ENCODE peak calls at places on chromosomes 11 and 22, in five cellular contexts. X is GM23248, Y is HCT116, A is PC-3, H is neural progenitor cell. I is an unnamed sample.

GRCh38 chr11:124676386-124676785 is 2.7 kb downstream of the SPA17 start:
- DNase-seq in X (peak; percentile 78), H (no peak), Y (no peak), A (no peak), I (no peak)

GRCh38 chr11:31640611-31641010 is 131.0 kb downstream of the ELP4 start:
- DNase-seq in Y (no peak), A (no peak), H (peak; percentile 39), X (no peak), I (no peak)

GRCh38 chr22:33921576-33922181 is 1.4 kb upstream of the LARGE1 start:
- DNase-seq in X (peak; percentile 76), Y (no peak), A (no peak), H (peak; percentile 94), I (peak; percentile 75)

GRCh38 chr22:43226368-43226979 is 39.5 kb upstream of the TTLL12 start:
- DNase-seq in A (no peak), H (peak; percentile 89), Y (no peak), X (peak; percentile 50), I (no peak)

GRCh38 chr11:31397239-31397834 is 27.7 kb downstream of the DNAJC24 start:
- DNase-seq in A (peak; percentile 56), H (peak; percentile 23), X (peak; percentile 49), Y (no peak), I (peak; percentile 42)

GRCh38 chr11:130145975-130146776 is 13.4 kb upstream of the ST14 start:
- DNase-seq in A (peak; percentile 99), H (no peak), X (peak; percentile 64), Y (peak; percentile 87), I (no peak)

GRCh38 chr11:38680746-38681145 is 2082.7 kb upstream of the RAG2 start:
- DNase-seq in H (no peak), Y (no peak), A (peak; percentile 54), X (no peak), I (no peak)

GRCh38 chr11:96342131-96342970 is 644 bp downstream of the MAML2 start:
- DNase-seq in X (peak; percentile 62), H (peak; percentile 57), Y (no peak), A (peak; percentile 43), I (peak; percentile 10)

GRCh38 chr11:116533186-116533825 is 239.5 kb downstream of the BUD13 start:
- DNase-seq in A (no peak), X (no peak), Y (no peak), H (peak; percentile 78), I (no peak)

GRCh38 chr11:3840870-3841425 is at the start of gene RHOG:
- DNase-seq in Y (no peak), H (no peak), A (peak; percentile 57), X (peak; percentile 87), I (peak; percentile 82)

GRCh38 chr11:115652501-115652900 is 148.3 kb upstream of the CADM1 start:
- DNase-seq in Y (no peak), H (no peak), X (no peak), A (no peak), I (no peak)

GRCh38 chr11:88174627-88175003 is 628 bp downstream of the RAB38 start:
- DNase-seq in H (peak; percentile 45), X (peak; percentile 92), Y (peak; percentile 45), A (peak; percentile 11), I (peak; percentile 21)

GRCh38 chr11:103683581-103683980 is 352.9 kb upstream of the DDI1 start:
- DNase-seq in Y (no peak), A (peak; percentile 20), X (peak; percentile 55), H (no peak), I (no peak)

GRCh38 chr22:40221055-40221414 is 43.3 kb downstream of the TNRC6B start:
- DNase-seq in X (no peak), H (no peak), Y (no peak), A (no peak), I (no peak)

GRCh38 chr22:45891996-45892621 is 84.9 kb downstream of the WNT7B start:
- DNase-seq in H (no peak), X (no peak), Y (no peak), A (no peak), I (no peak)

GRCh38 chr11:128924109-128924508 is 18.6 kb downstream of the TP53AIP1 start:
- DNase-seq in A (no peak), H (no peak), X (no peak), Y (no peak), I (no peak)

GRCh38 chr11:61960532-61960931 is 6.9 kb downstream of the FTH1 start:
- DNase-seq in X (no peak), Y (no peak), A (no peak), H (no peak), I (no peak)

GRCh38 chr11:8636127-8636526 is 42.1 kb upstream of the STK33 start:
- DNase-seq in Y (no peak), A (no peak), X (no peak), H (no peak), I (no peak)

GRCh38 chr11:130476200-130476921 is 27.9 kb downstream of the ADAMTS15 start:
- DNase-seq in X (peak; percentile 24), H (no peak), A (no peak), Y (no peak), I (no peak)

GRCh38 chr11:18065572-18065971 is 19.5 kb upstream of the TPH1 start:
- DNase-seq in H (no peak), A (no peak), X (no peak), Y (no peak), I (peak; percentile 83)

GRCh38 chr11:72972541-72973128 is 158.4 kb downstream of the ATG16L2 start:
- DNase-seq in X (peak; percentile 49), A (peak; percentile 48), H (no peak), Y (no peak), I (no peak)

GRCh38 chr11:120660024-120660565 is 148.5 kb downstream of the GRIK4 start:
- DNase-seq in H (peak; percentile 83), A (peak; percentile 55), X (peak; percentile 62), Y (peak; percentile 46), I (peak; percentile 82)

GRCh38 chr22:40403141-40403540 is 32.7 kb downstream of the SGSM3 start:
- DNase-seq in H (no peak), Y (no peak), A (no peak), X (no peak), I (no peak)

GRCh38 chr11:118572075-118572913 is at the start of gene ARCN1:
- DNase-seq in A (peak; percentile 51), H (peak; percentile 92), X (peak; percentile 91), Y (peak; percentile 41), I (peak; percentile 90)

GRCh38 chr11:46294365-46295309 is 17.2 kb downstream of the CREB3L1 start:
- DNase-seq in H (peak; percentile 85), A (peak; percentile 58), X (peak; percentile 95), Y (no peak), I (no peak)

GRCh38 chr22:17407643-17408042 is 38.4 kb downstream of the CECR2 start:
- DNase-seq in X (no peak), H (no peak), Y (no peak), A (no peak), I (no peak)

DNA sequence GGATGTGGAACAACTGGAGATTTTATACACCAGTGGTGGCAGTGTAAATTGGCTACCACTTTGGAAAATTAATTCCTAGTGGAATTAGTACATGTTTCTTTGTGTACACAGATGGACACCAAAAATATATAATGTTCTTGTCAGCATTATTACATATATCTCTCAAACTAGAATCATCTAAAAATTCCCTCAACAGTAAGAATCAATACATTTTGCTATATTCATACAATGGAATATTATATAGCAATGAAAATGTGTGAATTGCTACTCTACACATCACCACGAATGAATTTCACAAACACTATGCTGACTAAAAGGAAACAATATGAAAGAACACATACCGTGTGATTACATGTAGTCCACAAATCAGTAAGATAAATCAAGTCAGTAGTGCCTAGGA is 33.9 kb downstream of the CCDC90B start:
- DNase-seq in X (no peak), Y (no peak), H (no peak), A (no peak), I (no peak)
- TF ChIP-seq EZH2phosphoT487 in X (no peak), Y (no peak), H (no peak), A (no peak), I (no peak)

GRCh38 chr11:134124660-134125451 is 56.0 kb downstream of the JAM3 start:
- DNase-seq in H (peak; percentile 89), Y (no peak), X (peak; percentile 43), A (no peak), I (no peak)
- H3K4me3 ChIP-seq in H (peak overlapping the region; percentile 47), Y (no peak overlapping the region), X (no peak overlapping the region), A (peak overlapping the region; percentile 4), I (no peak overlapping the region)

GRCh38 chr11:1560011-1560579 is 12.0 kb downstream of the DUSP8 start:
- DNase-seq in Y (no peak), H (no peak), A (no peak), X (no peak), I (no peak)
- H3K36me3 ChIP-seq in Y (no peaks in the 10 kb centered on the region), H (no peaks in the 10 kb centered on the region), A (no peaks in the 10 kb centered on the region), X (no peaks in the 10 kb centered on the region), I (no peaks in the 10 kb centered on the region)

GRCh38 chr22:30877662-30878515 is 90.7 kb downstream of the MORC2 start:
- DNase-seq in A (peak; percentile 22), Y (no peak), H (no peak), X (peak; percentile 6), I (no peak)
- TF ChIP-seq EZH2phosphoT487 in A (no peak), Y (no peak), H (no peak), X (no peak), I (no peak)

GRCh38 chr11:65524010-65524746 is 705 bp upstream of the SCYL1 start:
- DNase-seq in A (no peak), X (peak; percentile 71), H (no peak), Y (no peak), I (no peak)
- H3K4me3 ChIP-seq in A (peak overlapping the region; percentile 32), X (peak overlapping the region; percentile 68), H (peak overlapping the region; percentile 34), Y (no peak overlapping the region), I (peak overlapping the region; percentile 51)

DNA sequence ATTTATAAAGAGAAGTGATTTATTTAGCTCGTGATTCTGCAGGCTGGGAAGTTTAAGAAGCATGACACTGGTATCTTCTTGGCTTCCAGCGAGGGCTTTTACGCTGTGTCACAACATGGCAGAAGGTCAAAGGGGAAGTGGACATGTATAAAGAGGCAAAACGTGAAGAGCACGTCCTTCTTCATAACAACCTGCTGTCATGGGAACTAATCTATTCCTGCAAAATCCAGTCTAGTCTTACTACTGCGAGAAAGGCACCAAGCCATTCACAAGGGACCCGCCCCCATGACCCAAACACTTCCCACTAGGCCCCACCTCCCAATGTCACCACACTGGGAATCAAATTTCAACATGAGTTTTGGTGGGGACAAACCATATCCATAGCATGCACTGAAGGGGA is 58.3 kb downstream of the AMOTL1 start:
- DNase-seq in A (no peak), X (no peak), H (peak; percentile 18), Y (no peak), I (no peak)
- H3K36me3 ChIP-seq in A (peaks cover 54% of the 10 kb centered on the region), X (peaks cover 41% of the 10 kb centered on the region), H (peaks cover 4% of the 10 kb centered on the region), Y (peaks cover 2% of the 10 kb centered on the region), I (no peaks in the 10 kb centered on the region)

GRCh38 chr11:34381775-34382174 is 24.0 kb upstream of the ABTB2 start:
- DNase-seq in X (no peak), Y (no peak), H (no peak), A (no peak), I (no peak)

GRCh38 chr11:34379539-34379938 is 21.7 kb upstream of the ABTB2 start:
- DNase-seq in A (peak; percentile 31), H (no peak), Y (no peak), X (no peak), I (no peak)

GRCh38 chr11:34379081-34379480 is 21.3 kb upstream of the ABTB2 start:
- DNase-seq in Y (no peak), H (no peak), A (peak; percentile 94), X (peak; percentile 38), I (no peak)

DNA sequence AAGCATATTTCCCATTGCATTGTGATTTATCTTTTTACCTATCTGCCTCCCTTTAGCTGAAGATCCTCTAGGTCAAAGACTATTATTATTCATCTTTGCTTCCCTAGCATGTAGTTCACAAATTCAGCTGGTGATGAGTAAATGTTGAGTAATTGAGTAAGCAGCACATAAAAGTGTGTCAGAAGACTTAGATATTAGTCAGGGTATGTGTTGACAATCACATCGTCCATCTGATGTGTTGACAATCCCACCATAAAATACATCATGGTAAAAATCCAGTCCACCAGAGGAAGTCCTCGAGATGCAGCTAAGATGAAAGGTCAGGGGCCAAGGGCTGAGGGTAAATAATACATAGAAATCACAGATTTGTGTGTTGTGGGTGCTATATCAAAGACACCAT is 22.9 kb upstream of the ABTB2 start:
- DNase-seq in X (peak; percentile 85), Y (peak; percentile 39), A (peak; percentile 95), H (no peak), I (no peak)
- TF ChIP-seq EZH2phosphoT487 in X (peak; percentile 98), Y (no peak), A (no peak), H (no peak), I (no peak)